ENCODE peak calls at places on chromosomes 4 and X, in four cellular contexts. One of them, this sample, is unnamed.

GRCh38 chr4:41835321-41835995 is 86.9 kb upstream of the PHOX2B start:
- DNase-seq in upper lobe of left lung: no peak
- DNase-seq in transverse colon: no peak
- DNase-seq in endothelial cell of umbilical vein: no peak
- DNase-seq in this sample: no peak

GRCh38 chr4:73593631-73594241 is 26.5 kb downstream of the RASSF6 start:
- DNase-seq in upper lobe of left lung: no peak
- DNase-seq in transverse colon: no peak
- DNase-seq in endothelial cell of umbilical vein: peak
- DNase-seq in this sample: no peak

GRCh38 chrX:148133099-148133725 is 152.1 kb downstream of the FMR1NB start:
- DNase-seq in upper lobe of left lung: no peak
- DNase-seq in transverse colon: no peak
- DNase-seq in endothelial cell of umbilical vein: peak
- DNase-seq in this sample: no peak

GRCh38 chr4:19580090-19580489 is 671.6 kb upstream of the SLIT2 start:
- DNase-seq in upper lobe of left lung: no peak
- DNase-seq in transverse colon: no peak
- DNase-seq in endothelial cell of umbilical vein: no peak
- DNase-seq in this sample: no peak

GRCh38 chr4:138952405-138952804 is 63.2 kb upstream of the NOCT start:
- DNase-seq in upper lobe of left lung: no peak
- DNase-seq in transverse colon: no peak
- DNase-seq in endothelial cell of umbilical vein: no peak
- DNase-seq in this sample: no peak

GRCh38 chrX:118189628-118190027 is 73.0 kb upstream of the KLHL13 start:
- DNase-seq in upper lobe of left lung: no peak
- DNase-seq in transverse colon: no peak
- DNase-seq in endothelial cell of umbilical vein: no peak
- DNase-seq in this sample: no peak

GRCh38 chr4:37890501-37891220 is at the start of gene TBC1D1:
- DNase-seq in upper lobe of left lung: peak
- DNase-seq in transverse colon: peak
- DNase-seq in endothelial cell of umbilical vein: no peak
- DNase-seq in this sample: peak

GRCh38 chr4:113561092-113561491 is 200.4 kb downstream of the CAMK2D start:
- DNase-seq in upper lobe of left lung: no peak
- DNase-seq in transverse colon: no peak
- DNase-seq in endothelial cell of umbilical vein: peak
- DNase-seq in this sample: no peak

GRCh38 chrX:1147641-1148515 is 64.6 kb downstream of the CRLF2 start:
- DNase-seq in upper lobe of left lung: no peak
- DNase-seq in transverse colon: no peak
- DNase-seq in endothelial cell of umbilical vein: no peak
- DNase-seq in this sample: no peak

GRCh38 chr4:110540606-110541440 is 64.9 kb downstream of the ENPEP start:
- DNase-seq in upper lobe of left lung: no peak
- DNase-seq in transverse colon: no peak
- DNase-seq in endothelial cell of umbilical vein: peak
- DNase-seq in this sample: no peak

GRCh38 chr4:138831943-138832342 is 183.6 kb upstream of the NOCT start:
- DNase-seq in upper lobe of left lung: no peak
- DNase-seq in transverse colon: no peak
- DNase-seq in endothelial cell of umbilical vein: no peak
- DNase-seq in this sample: no peak

GRCh38 chrX:31934842-31935241 is 863.0 kb upstream of the FTHL17 start:
- DNase-seq in upper lobe of left lung: no peak
- DNase-seq in transverse colon: no peak
- DNase-seq in endothelial cell of umbilical vein: no peak
- DNase-seq in this sample: no peak

GRCh38 chrX:968391-968790 is 244.1 kb downstream of the CRLF2 start:
- DNase-seq in upper lobe of left lung: no peak
- DNase-seq in transverse colon: no peak
- DNase-seq in endothelial cell of umbilical vein: no peak
- DNase-seq in this sample: no peak

GRCh38 chrX:46792826-46793195 is 33.9 kb upstream of the SLC9A7 start:
- DNase-seq in upper lobe of left lung: no peak
- DNase-seq in transverse colon: no peak
- DNase-seq in endothelial cell of umbilical vein: no peak
- DNase-seq in this sample: no peak

GRCh38 chr4:3524920-3525319 is 7.3 kb downstream of the LRPAP1 start:
- DNase-seq in upper lobe of left lung: peak
- DNase-seq in transverse colon: no peak
- DNase-seq in endothelial cell of umbilical vein: no peak
- DNase-seq in this sample: no peak

GRCh38 chr4:136847881-136848621 is 684.2 kb downstream of the PCDH18 start:
- DNase-seq in upper lobe of left lung: no peak
- DNase-seq in transverse colon: no peak
- DNase-seq in endothelial cell of umbilical vein: no peak
- DNase-seq in this sample: no peak

GRCh38 chrX:69082753-69083150 is 82.5 kb downstream of the PJA1 start:
- DNase-seq in upper lobe of left lung: no peak
- DNase-seq in transverse colon: no peak
- DNase-seq in endothelial cell of umbilical vein: no peak
- DNase-seq in this sample: no peak

GRCh38 chrX:115460565-115460888 is 100.4 kb upstream of the PLS3 start:
- DNase-seq in upper lobe of left lung: no peak
- DNase-seq in transverse colon: no peak
- DNase-seq in endothelial cell of umbilical vein: peak
- DNase-seq in this sample: no peak

GRCh38 chr4:87651941-87652340 is 1.9 kb downstream of the DMP1 start:
- DNase-seq in upper lobe of left lung: no peak
- DNase-seq in transverse colon: no peak
- DNase-seq in endothelial cell of umbilical vein: no peak
- DNase-seq in this sample: no peak

GRCh38 chrX:153600032-153600373 is 1.1 kb upstream of the CCNQ start:
- DNase-seq in upper lobe of left lung: no peak
- DNase-seq in transverse colon: no peak
- DNase-seq in endothelial cell of umbilical vein: no peak
- DNase-seq in this sample: no peak

GRCh38 chrX:1483843-1484637 is 31.3 kb upstream of the ASMTL start:
- DNase-seq in upper lobe of left lung: no peak
- DNase-seq in transverse colon: no peak
- DNase-seq in endothelial cell of umbilical vein: no peak
- DNase-seq in this sample: no peak

GRCh38 chrX:91108761-91109160 is 325.9 kb upstream of the PABPC5 start:
- DNase-seq in upper lobe of left lung: no peak
- DNase-seq in transverse colon: no peak
- DNase-seq in endothelial cell of umbilical vein: no peak
- DNase-seq in this sample: no peak

GRCh38 chr4:60619531-60620305 is 580.4 kb upstream of the ADGRL3 start:
- DNase-seq in upper lobe of left lung: no peak
- DNase-seq in transverse colon: no peak
- DNase-seq in endothelial cell of umbilical vein: no peak
- DNase-seq in this sample: no peak

GRCh38 chr4:30996841-30997240 is 276.7 kb downstream of the PCDH7 start:
- DNase-seq in upper lobe of left lung: no peak
- DNase-seq in transverse colon: no peak
- DNase-seq in endothelial cell of umbilical vein: no peak
- DNase-seq in this sample: no peak

GRCh38 chr4:118839221-118839927 is 3.4 kb upstream of the SEC24D start:
- DNase-seq in upper lobe of left lung: no peak
- DNase-seq in transverse colon: no peak
- DNase-seq in endothelial cell of umbilical vein: no peak
- DNase-seq in this sample: no peak

GRCh38 chrX:47093248-47093647 is 15.0 kb downstream of the RGN start:
- DNase-seq in upper lobe of left lung: no peak
- DNase-seq in transverse colon: no peak
- DNase-seq in endothelial cell of umbilical vein: peak
- DNase-seq in this sample: no peak

GRCh38 chr4:10625130-10625529 is 59.4 kb downstream of the CLNK start:
- DNase-seq in upper lobe of left lung: no peak
- DNase-seq in transverse colon: no peak
- DNase-seq in endothelial cell of umbilical vein: no peak
- DNase-seq in this sample: peak

GRCh38 chr4:137124278-137124932 is 407.9 kb downstream of the PCDH18 start:
- DNase-seq in upper lobe of left lung: no peak
- DNase-seq in transverse colon: no peak
- DNase-seq in endothelial cell of umbilical vein: peak
- DNase-seq in this sample: no peak

GRCh38 chr4:181870326-181870725 is 372.9 kb upstream of the TENM3 start:
- DNase-seq in upper lobe of left lung: no peak
- DNase-seq in transverse colon: no peak
- DNase-seq in endothelial cell of umbilical vein: no peak
- DNase-seq in this sample: no peak

GRCh38 chrX:149568701-149569296 is 18.5 kb downstream of the MAGEA9B start:
- DNase-seq in upper lobe of left lung: no peak
- DNase-seq in transverse colon: no peak
- DNase-seq in endothelial cell of umbilical vein: no peak
- DNase-seq in this sample: no peak

GRCh38 chrX:97199501-97199900 is 315.8 kb downstream of the RPA4 start:
- DNase-seq in upper lobe of left lung: no peak
- DNase-seq in transverse colon: no peak
- DNase-seq in endothelial cell of umbilical vein: no peak
- DNase-seq in this sample: no peak

GRCh38 chr4:28369504-28369903 is 1508.9 kb downstream of the STIM2 start:
- DNase-seq in upper lobe of left lung: no peak
- DNase-seq in transverse colon: no peak
- DNase-seq in endothelial cell of umbilical vein: peak
- DNase-seq in this sample: no peak

GRCh38 chrX:41391606-41392005 is 55.5 kb upstream of the NYX start:
- DNase-seq in upper lobe of left lung: peak
- DNase-seq in transverse colon: peak
- DNase-seq in endothelial cell of umbilical vein: no peak
- DNase-seq in this sample: peak

GRCh38 chrX:54817220-54817820 is 9.8 kb downstream of the MAGED2 start:
- DNase-seq in upper lobe of left lung: no peak
- DNase-seq in transverse colon: no peak
- DNase-seq in endothelial cell of umbilical vein: no peak
- DNase-seq in this sample: no peak

GRCh38 chr4:73053076-73053475 is 16.4 kb downstream of the COX18 start:
- DNase-seq in upper lobe of left lung: no peak
- DNase-seq in transverse colon: no peak
- DNase-seq in endothelial cell of umbilical vein: no peak
- DNase-seq in this sample: no peak

GRCh38 chr4:83011779-83012630 is 1.4 kb upstream of the LIN54 start:
- DNase-seq in upper lobe of left lung: peak
- DNase-seq in transverse colon: peak
- DNase-seq in endothelial cell of umbilical vein: peak
- DNase-seq in this sample: peak

GRCh38 chr4:14196141-14196540 is 568.6 kb upstream of the BOD1L1 start:
- DNase-seq in upper lobe of left lung: peak
- DNase-seq in transverse colon: no peak
- DNase-seq in endothelial cell of umbilical vein: peak
- DNase-seq in this sample: peak

GRCh38 chr4:152516156-152516555 is 19.7 kb downstream of the FBXW7 start:
- DNase-seq in upper lobe of left lung: no peak
- DNase-seq in transverse colon: no peak
- DNase-seq in endothelial cell of umbilical vein: no peak
- DNase-seq in this sample: no peak

GRCh38 chrX:67544871-67545771 is 1.3 kb downstream of the AR start:
- DNase-seq in upper lobe of left lung: no peak
- DNase-seq in transverse colon: no peak
- DNase-seq in endothelial cell of umbilical vein: peak
- DNase-seq in this sample: no peak

DNA sequence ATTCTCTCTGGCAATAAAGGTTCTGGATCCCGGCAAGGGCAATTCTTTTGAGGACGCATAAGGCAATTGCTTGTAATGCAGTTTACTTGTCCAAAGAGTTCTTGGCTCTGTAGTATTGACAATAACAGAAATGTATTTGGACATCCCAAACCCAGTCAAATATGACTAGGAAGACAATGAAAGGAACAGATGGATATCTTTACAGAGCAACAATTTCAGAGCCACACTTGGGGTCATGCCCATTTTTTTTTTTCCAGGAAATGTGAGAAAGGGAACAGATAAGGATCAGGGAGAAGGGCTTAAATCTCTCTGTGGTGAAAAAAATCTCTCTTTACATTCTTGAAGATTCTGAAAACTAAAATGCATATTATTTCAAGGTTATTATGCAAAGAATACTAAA is 12.1 kb downstream of the GK2 start:
- DNase-seq in upper lobe of left lung: no peak
- DNase-seq in transverse colon: no peak
- DNase-seq in endothelial cell of umbilical vein: no peak
- DNase-seq in this sample: no peak
- TF ChIP-seq POLR2AphosphoS5 in upper lobe of left lung: no peak
- TF ChIP-seq POLR2AphosphoS5 in transverse colon: no peak
- TF ChIP-seq POLR2AphosphoS5 in endothelial cell of umbilical vein: no peak
- TF ChIP-seq POLR2AphosphoS5 in this sample: no peak

DNA sequence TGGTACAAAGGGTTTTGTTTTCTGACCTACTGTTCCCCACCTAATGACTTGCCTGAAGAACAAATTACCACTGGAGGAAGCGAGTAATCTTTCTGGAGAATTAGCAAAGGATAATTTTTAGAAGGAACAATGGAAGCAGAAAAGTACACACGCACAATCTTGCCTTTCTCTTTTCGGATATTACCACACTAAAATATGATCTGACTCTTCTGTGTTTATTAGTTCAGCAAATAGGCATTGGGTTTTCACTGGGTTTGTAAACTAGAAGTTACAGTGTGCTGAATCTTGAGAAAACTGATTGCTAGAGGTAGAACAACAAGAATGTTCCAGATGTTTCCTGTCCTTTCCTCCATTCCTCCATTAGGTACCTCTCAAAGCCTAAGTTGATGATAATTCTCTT is 436.0 kb downstream of the PACRGL start:
- DNase-seq in upper lobe of left lung: no peak
- DNase-seq in transverse colon: no peak
- DNase-seq in endothelial cell of umbilical vein: peak
- DNase-seq in this sample: no peak
- TF ChIP-seq POLR2AphosphoS5 in upper lobe of left lung: no peak
- TF ChIP-seq POLR2AphosphoS5 in transverse colon: no peak
- TF ChIP-seq POLR2AphosphoS5 in endothelial cell of umbilical vein: no peak
- TF ChIP-seq POLR2AphosphoS5 in this sample: no peak

GRCh38 chr4:5712931-5713330 is 1.9 kb downstream of the EVC start:
- DNase-seq in upper lobe of left lung: no peak
- DNase-seq in transverse colon: no peak
- DNase-seq in endothelial cell of umbilical vein: no peak
- DNase-seq in this sample: no peak
- TF ChIP-seq POLR2AphosphoS5 in upper lobe of left lung: no peak
- TF ChIP-seq POLR2AphosphoS5 in transverse colon: no peak
- TF ChIP-seq POLR2AphosphoS5 in endothelial cell of umbilical vein: no peak
- TF ChIP-seq POLR2AphosphoS5 in this sample: no peak

DNA sequence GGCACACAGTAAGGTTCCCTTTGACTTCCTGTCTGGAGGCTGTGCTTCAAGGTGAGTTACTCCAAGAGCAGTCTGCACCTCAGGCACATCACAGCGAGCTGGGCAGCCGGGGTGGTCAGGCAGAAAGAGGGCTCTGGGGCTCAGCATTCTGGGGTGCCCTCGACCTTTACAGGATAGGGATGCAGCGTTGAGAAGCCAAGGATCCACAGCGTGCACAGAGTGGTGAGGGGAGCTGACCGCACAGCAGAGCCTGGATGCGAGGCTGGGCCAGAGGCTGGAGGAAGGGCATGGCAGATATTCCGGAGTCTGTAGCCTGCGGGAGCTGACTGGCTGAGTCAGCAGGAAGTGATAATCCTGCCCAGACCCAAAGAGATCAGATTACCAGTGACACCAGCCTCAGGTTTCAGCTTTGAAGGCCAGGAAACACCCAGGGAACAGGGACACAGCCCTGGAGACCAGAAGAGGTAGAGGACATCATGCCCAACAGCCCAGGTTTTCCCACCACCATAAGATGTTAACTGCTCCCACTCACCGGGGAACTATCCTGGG is 38.4 kb upstream of the PDLIM3 start:
- DNase-seq in upper lobe of left lung: no peak
- DNase-seq in transverse colon: no peak
- DNase-seq in endothelial cell of umbilical vein: peak
- DNase-seq in this sample: no peak
- TF ChIP-seq POLR2AphosphoS5 in upper lobe of left lung: no peak
- TF ChIP-seq POLR2AphosphoS5 in transverse colon: no peak
- TF ChIP-seq POLR2AphosphoS5 in endothelial cell of umbilical vein: peak
- TF ChIP-seq POLR2AphosphoS5 in this sample: no peak

This sample was measured in stomach.